ENCODE peak calls at places on chromosomes 13 and 19, in six cellular contexts. S, R, I, M, N and E are unnamed samples.

GRCh38 chr19:1568320-1569019 is at the start of gene MEX3D:
- DNase-seq in S (peak), R (peak), I (peak), M (peak), N (peak), E (peak)

GRCh38 chr13:110306960-110307696 is at the start of the genes COL4A1 and COL4A2:
- DNase-seq in S (no peak), R (no peak), I (peak), M (peak), N (no peak), E (peak)

GRCh38 chr19:20235156-20235555 is 68.1 kb downstream of the ZNF486 start:
- DNase-seq in S (no peak), R (no peak), I (no peak), M (no peak), N (no peak), E (no peak)

GRCh38 chr13:90867336-90867683 is 480.2 kb upstream of the MIR17HG start:
- DNase-seq in S (peak), R (no peak), I (peak), M (peak), N (no peak), E (peak)

GRCh38 chr13:37207646-37208045 is 102.2 kb upstream of the CSNK1A1L start:
- DNase-seq in S (no peak), R (no peak), I (no peak), M (no peak), N (no peak), E (no peak)

GRCh38 chr19:40141546-40141945 is 49.7 kb upstream of the MAP3K10 start:
- DNase-seq in S (no peak), R (no peak), I (no peak), M (no peak), N (no peak), E (no peak)

GRCh38 chr13:100668408-100668807 is 6.2 kb downstream of the TMTC4 start:
- DNase-seq in S (no peak), R (no peak), I (no peak), M (no peak), N (no peak), E (no peak)

GRCh38 chr13:106306748-106307277 is 228.6 kb downstream of the EFNB2 start:
- DNase-seq in S (no peak), R (no peak), I (no peak), M (no peak), N (no peak), E (no peak)

GRCh38 chr19:6536138-6536671 is 5.4 kb downstream of the TNFSF9 start:
- DNase-seq in S (peak), R (peak), I (no peak), M (peak), N (peak), E (peak)

GRCh38 chr13:99977334-99977911 is 4.2 kb upstream of the ZIC2 start:
- DNase-seq in S (no peak), R (no peak), I (no peak), M (no peak), N (no peak), E (no peak)